ENCODE peak calls at places on chromosomes 5 and 9, in ten cellular contexts. W is activated CD4-positive, CD25-positive, alpha-beta regulatory T cell; V is colonic mucosa; Z is HEK293T; N is HCEC 1CT; A is Caco-2; Q is neural crest cell; L is DMS 273 treated with DMSO at 0.1 percent for 48 hours; X is amygdala; I is posterior vena cava. P is an unnamed sample.
A peak's percentile ranks its signal among the peaks of the same experiment; 100 is the strongest.

GRCh38 chr5:58002318-58002717 is 457.6 kb downstream of the PLK2 start:
- DNase-seq in W (no peak), V (no peak), Z (no peak), N (no peak), A (no peak), Q (no peak), L (no peak), X (no peak), I (no peak), P (no peak)

GRCh38 chr9:87213948-87214347 is 266.6 kb upstream of the GAS1 start:
- DNase-seq in W (no peak), V (no peak), Z (no peak), N (peak; percentile 36), A (no peak), Q (no peak), L (no peak), X (no peak), I (no peak), P (no peak)

GRCh38 chr5:169350759-169351240 is 49.9 kb upstream of the SLIT3 start:
- DNase-seq in W (no peak), V (peak; percentile 22), Z (no peak), N (peak; percentile 96), A (no peak), Q (no peak), L (peak; percentile 29), X (no peak), I (no peak), P (peak; percentile 86)

GRCh38 chr9:22136446-22137140 is 127.5 kb upstream of the CDKN2B start:
- DNase-seq in W (no peak), V (no peak), Z (no peak), N (peak; percentile 81), A (no peak), Q (no peak), L (no peak), X (no peak), I (no peak), P (no peak)

GRCh38 chr9:121985792-121986494 is 107.2 kb downstream of the TTLL11 start:
- DNase-seq in W (no peak), V (no peak), Z (no peak), N (no peak), A (no peak), Q (no peak), L (no peak), X (peak; percentile 12), I (peak; percentile 89), P (no peak)

GRCh38 chr9:91106415-91106814 is 255.3 kb downstream of the AUH start:
- DNase-seq in W (no peak), V (no peak), Z (no peak), N (no peak), A (no peak), Q (no peak), L (no peak), X (no peak), I (no peak), P (no peak)

GRCh38 chr5:148791334-148791667 is 35.1 kb upstream of the ADRB2 start:
- DNase-seq in W (no peak), V (no peak), Z (no peak), N (peak; percentile 75), A (no peak), Q (no peak), L (no peak), X (no peak), I (no peak), P (no peak)

GRCh38 chr5:123083298-123083697 is 5.7 kb upstream of the PRDM6 start:
- DNase-seq in W (no peak), V (no peak), Z (no peak), N (peak; percentile 7), A (no peak), Q (no peak), L (peak; percentile 88), X (no peak), I (no peak), P (no peak)

GRCh38 chr9:131062979-131063378 is 33.4 kb upstream of the AIF1L start:
- DNase-seq in W (no peak), V (no peak), Z (no peak), N (no peak), A (no peak), Q (no peak), L (no peak), X (no peak), I (no peak), P (no peak)

GRCh38 chr9:77826621-77827020 is 178.5 kb upstream of the GNA14 start:
- DNase-seq in W (no peak), V (no peak), Z (no peak), N (peak; percentile 56), A (no peak), Q (no peak), L (no peak), X (no peak), I (no peak), P (no peak)

GRCh38 chr5:20500501-20500900 is 512.5 kb upstream of the CDH18 start:
- DNase-seq in W (no peak), V (no peak), Z (no peak), N (no peak), A (no peak), Q (no peak), L (no peak), X (no peak), I (no peak), P (no peak)

GRCh38 chr5:32760091-32760509 is 49.0 kb downstream of the NPR3 start:
- DNase-seq in W (no peak), V (no peak), Z (no peak), N (peak; percentile 94), A (no peak), Q (no peak), L (no peak), X (no peak), I (no peak), P (peak; percentile 4)

GRCh38 chr5:150616024-150616470 is 24.4 kb upstream of the SYNPO start:
- DNase-seq in W (no peak), V (peak; percentile 92), Z (no peak), N (no peak), A (no peak), Q (no peak), L (peak; percentile 92), X (no peak), I (no peak), P (no peak)

GRCh38 chr5:2167671-2168070 is 284.9 kb upstream of the IRX4 start:
- DNase-seq in W (no peak), V (no peak), Z (no peak), N (no peak), A (no peak), Q (no peak), L (no peak), X (no peak), I (peak; percentile 67), P (no peak)

GRCh38 chr5:26121343-26121742 is 917.0 kb downstream of the CDH9 start:
- DNase-seq in W (no peak), V (no peak), Z (peak; percentile 8), N (peak; percentile 9), A (peak; percentile 3), Q (no peak), L (no peak), X (no peak), I (no peak), P (no peak)

GRCh38 chr5:180860273-180860886 is 696 bp downstream of the ZFP62 start:
- DNase-seq in W (peak; percentile 46), V (peak; percentile 44), Z (peak; percentile 33), N (peak; percentile 50), A (peak; percentile 68), Q (no peak), L (peak; percentile 57), X (no peak), I (peak; percentile 80), P (peak; percentile 93)

GRCh38 chr9:71001780-71002386 is 119.5 kb downstream of the TRPM3 start:
- DNase-seq in W (no peak), V (peak; percentile 40), Z (peak; percentile 23), N (no peak), A (peak; percentile 9), Q (no peak), L (no peak), X (no peak), I (no peak), P (peak; percentile 55)

GRCh38 chr5:58582004-58582403 is 871 bp upstream of the RAB3C start:
- DNase-seq in W (no peak), V (no peak), Z (peak; percentile 27), N (no peak), A (peak; percentile 26), Q (peak; percentile 25), L (peak; percentile 1), X (no peak), I (no peak), P (peak; percentile 27)

GRCh38 chr9:35521708-35522107 is 31.8 kb downstream of the RUSC2 start:
- DNase-seq in W (no peak), V (no peak), Z (no peak), N (peak; percentile 47), A (no peak), Q (no peak), L (no peak), X (no peak), I (no peak), P (no peak)

GRCh38 chr9:70924905-70925547 is 196.4 kb downstream of the TRPM3 start:
- DNase-seq in W (no peak), V (peak; percentile 27), Z (peak; percentile 60), N (peak; percentile 85), A (peak; percentile 13), Q (peak; percentile 8), L (peak; percentile 53), X (peak; percentile 8), I (no peak), P (peak; percentile 82)

GRCh38 chr9:82117025-82117424 is 128.5 kb downstream of the SPATA31D1 start:
- DNase-seq in W (no peak), V (no peak), Z (no peak), N (no peak), A (no peak), Q (no peak), L (no peak), X (peak; percentile 28), I (no peak), P (no peak)

GRCh38 chr5:153569036-153569435 is 78.6 kb downstream of the GRIA1 start:
- DNase-seq in W (no peak), V (no peak), Z (no peak), N (peak; percentile 31), A (no peak), Q (no peak), L (no peak), X (no peak), I (no peak), P (no peak)

GRCh38 chr5:149114403-149115312 is 26.6 kb upstream of the ABLIM3 start:
- DNase-seq in W (no peak), V (peak; percentile 54), Z (peak; percentile 66), N (peak; percentile 87), A (peak; percentile 79), Q (peak; percentile 63), L (peak; percentile 35), X (peak; percentile 46), I (no peak), P (peak; percentile 89)

GRCh38 chr5:147628054-147628895 is 118.4 kb upstream of the DPYSL3 start:
- DNase-seq in W (peak; percentile 2), V (peak; percentile 75), Z (peak; percentile 53), N (peak; percentile 50), A (peak; percentile 85), Q (peak; percentile 77), L (peak; percentile 59), X (peak; percentile 41), I (no peak), P (peak; percentile 62)

GRCh38 chr5:178213748-178214151 is 9.4 kb downstream of the HNRNPAB start:
- DNase-seq in W (no peak), V (peak; percentile 76), Z (no peak), N (no peak), A (no peak), Q (no peak), L (no peak), X (no peak), I (no peak), P (no peak)

GRCh38 chr5:179123491-179124328 is 63.5 kb downstream of the ZNF354C start:
- DNase-seq in W (no peak), V (peak; percentile 12), Z (no peak), N (no peak), A (no peak), Q (no peak), L (no peak), X (no peak), I (peak; percentile 51), P (no peak)

GRCh38 chr5:113087994-113088519 is 111.5 kb downstream of the DCP2 start:
- DNase-seq in W (no peak), V (no peak), Z (no peak), N (no peak), A (no peak), Q (no peak), L (peak; percentile 34), X (no peak), I (no peak), P (no peak)

GRCh38 chr9:111222757-111223156 is 107.3 kb downstream of the OR2K2 start:
- DNase-seq in W (no peak), V (no peak), Z (no peak), N (no peak), A (no peak), Q (no peak), L (no peak), X (no peak), I (no peak), P (no peak)

P was measured in SW480.